ENCODE peak calls at places on chromosomes 7 and 10, in four cellular contexts. One of them, this sample, is unnamed.

GRCh38 chr10:11163990-11164805 is 146.5 kb downstream of the CELF2 start:
- DNase-seq in K562: no peak
- DNase-seq in HepG2: no peak
- DNase-seq in GM12878: no peak
- DNase-seq in this sample: peak

GRCh38 chr7:6424702-6425072 is 23.1 kb downstream of the DAGLB start:
- DNase-seq in GM12878: no peak
- DNase-seq in HepG2: no peak
- DNase-seq in K562: no peak
- DNase-seq in this sample: no peak

GRCh38 chr10:1241973-1242935 is 186.1 kb downstream of the WDR37 start:
- DNase-seq in K562: no peak
- DNase-seq in GM12878: no peak
- DNase-seq in HepG2: no peak
- DNase-seq in this sample: no peak

GRCh38 chr7:47371733-47372368 is 210.1 kb downstream of the TNS3 start:
- DNase-seq in HepG2: no peak
- DNase-seq in K562: peak
- DNase-seq in GM12878: no peak
- DNase-seq in this sample: no peak

GRCh38 chr7:47300472-47301021 is 281.4 kb downstream of the TNS3 start:
- DNase-seq in K562: no peak
- DNase-seq in GM12878: no peak
- DNase-seq in HepG2: no peak
- DNase-seq in this sample: no peak

GRCh38 chr10:49605177-49605938 is 4.8 kb upstream of the SLC18A3 start:
- DNase-seq in K562: no peak
- DNase-seq in HepG2: no peak
- DNase-seq in GM12878: no peak
- DNase-seq in this sample: no peak

GRCh38 chr7:15439853-15440252 is 122.0 kb downstream of the AGMO start:
- DNase-seq in K562: no peak
- DNase-seq in HepG2: no peak
- DNase-seq in GM12878: no peak
- DNase-seq in this sample: no peak

GRCh38 chr10:62380002-62380401 is 5.8 kb downstream of the ZNF365 start:
- DNase-seq in HepG2: peak
- DNase-seq in GM12878: no peak
- DNase-seq in K562: no peak
- DNase-seq in this sample: no peak

GRCh38 chr7:39908973-39909372 is 41.1 kb upstream of the CDK13 start:
- DNase-seq in HepG2: no peak
- DNase-seq in GM12878: no peak
- DNase-seq in K562: no peak
- DNase-seq in this sample: no peak

GRCh38 chr10:26807532-26807931 is 53.2 kb downstream of the ABI1 start:
- DNase-seq in K562: no peak
- DNase-seq in HepG2: no peak
- DNase-seq in GM12878: no peak
- DNase-seq in this sample: no peak

GRCh38 chr10:125296598-125296997 is 136.2 kb upstream of the CTBP2 start:
- DNase-seq in K562: no peak
- DNase-seq in GM12878: no peak
- DNase-seq in HepG2: no peak
- DNase-seq in this sample: no peak

GRCh38 chr7:131826960-131827359 is 270.5 kb upstream of the PODXL start:
- DNase-seq in HepG2: no peak
- DNase-seq in GM12878: no peak
- DNase-seq in K562: no peak
- DNase-seq in this sample: no peak

GRCh38 chr7:127717502-127718125 is 65.6 kb downstream of the SND1 start:
- DNase-seq in GM12878: no peak
- DNase-seq in HepG2: no peak
- DNase-seq in K562: no peak
- DNase-seq in this sample: no peak

GRCh38 chr7:100418930-100419659 is 9.4 kb downstream of the ZCWPW1 start:
- DNase-seq in HepG2: no peak
- DNase-seq in GM12878: no peak
- DNase-seq in K562: no peak
- DNase-seq in this sample: no peak

GRCh38 chr7:81501220-81501619 is 268.6 kb downstream of the HGF start:
- DNase-seq in HepG2: no peak
- DNase-seq in K562: no peak
- DNase-seq in GM12878: no peak
- DNase-seq in this sample: no peak

GRCh38 chr10:89523274-89523673 is 12.1 kb downstream of the SLC16A12 start:
- DNase-seq in GM12878: no peak
- DNase-seq in HepG2: no peak
- DNase-seq in K562: no peak
- DNase-seq in this sample: no peak

GRCh38 chr10:11573497-11573896 is 38.0 kb downstream of the USP6NL start:
- DNase-seq in HepG2: no peak
- DNase-seq in K562: no peak
- DNase-seq in GM12878: peak
- DNase-seq in this sample: no peak

GRCh38 chr7:80721880-80722595 is 83.6 kb downstream of the CD36 start:
- DNase-seq in K562: no peak
- DNase-seq in GM12878: no peak
- DNase-seq in HepG2: no peak
- DNase-seq in this sample: no peak

DNA sequence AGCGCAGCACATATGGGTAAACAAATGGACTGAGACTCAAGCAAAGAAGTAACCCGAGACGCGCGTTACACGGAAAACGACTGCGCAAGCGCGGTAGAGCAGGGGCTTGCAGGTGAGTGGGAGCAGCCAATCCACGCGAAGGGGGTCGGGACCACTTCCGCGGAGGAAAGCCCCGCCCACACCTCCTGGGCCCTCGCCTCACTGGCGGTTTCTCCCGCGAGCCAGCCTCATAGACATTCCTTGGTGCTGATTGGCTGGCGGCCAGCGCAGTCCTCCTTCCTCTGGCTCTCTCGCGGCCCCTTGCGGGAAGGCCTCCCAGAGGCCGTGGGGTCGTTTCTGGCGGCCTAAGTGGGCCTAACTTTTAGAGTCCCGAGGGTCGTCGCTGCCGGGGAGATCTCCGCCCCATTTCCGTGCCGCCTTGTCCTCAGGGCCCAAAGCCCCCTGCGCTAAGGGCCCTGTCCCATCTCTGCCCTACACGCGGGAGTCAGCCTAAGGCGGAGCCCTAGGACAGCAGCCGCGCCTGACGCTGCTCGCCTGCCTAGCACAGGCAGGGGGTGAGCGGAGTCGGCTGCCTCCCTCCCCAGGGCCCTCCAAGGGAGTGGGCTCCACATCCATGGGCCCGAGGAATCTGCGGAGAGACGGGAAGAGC is 9.1 kb upstream of the FXYD4 start:
- DNase-seq in GM12878: peak
- DNase-seq in HepG2: no peak
- DNase-seq in K562: no peak
- DNase-seq in this sample: peak
- TF ChIP-seq SP1 in GM12878: peak
- TF ChIP-seq SP1 in HepG2: no peak
- TF ChIP-seq SP1 in K562: no peak
- TF ChIP-seq SP1 in this sample: no peak

GRCh38 chr10:75431180-75432111 is at the start of gene LRMDA:
- DNase-seq in K562: no peak
- DNase-seq in HepG2: peak
- DNase-seq in GM12878: no peak
- DNase-seq in this sample: peak
- TF ChIP-seq HDAC2 in K562: no peak
- TF ChIP-seq HDAC2 in HepG2: peak
- TF ChIP-seq HDAC2 in GM12878: no peak
- TF ChIP-seq HDAC2 in this sample: no peak

GRCh38 chr7:2373124-2373556 is 18.5 kb downstream of the EIF3B start:
- DNase-seq in GM12878: no peak
- DNase-seq in K562: no peak
- DNase-seq in HepG2: no peak
- DNase-seq in this sample: no peak

GRCh38 chr7:2374401-2374800 is 19.8 kb downstream of the EIF3B start:
- DNase-seq in HepG2: no peak
- DNase-seq in K562: no peak
- DNase-seq in GM12878: no peak
- DNase-seq in this sample: no peak

GRCh38 chr7:2376351-2377154 is 21.9 kb downstream of the EIF3B start:
- DNase-seq in HepG2: no peak
- DNase-seq in GM12878: no peak
- DNase-seq in K562: no peak
- DNase-seq in this sample: no peak

GRCh38 chr7:2373646-2374045 is 19.0 kb downstream of the EIF3B start:
- DNase-seq in HepG2: no peak
- DNase-seq in K562: no peak
- DNase-seq in GM12878: no peak
- DNase-seq in this sample: no peak

DNA sequence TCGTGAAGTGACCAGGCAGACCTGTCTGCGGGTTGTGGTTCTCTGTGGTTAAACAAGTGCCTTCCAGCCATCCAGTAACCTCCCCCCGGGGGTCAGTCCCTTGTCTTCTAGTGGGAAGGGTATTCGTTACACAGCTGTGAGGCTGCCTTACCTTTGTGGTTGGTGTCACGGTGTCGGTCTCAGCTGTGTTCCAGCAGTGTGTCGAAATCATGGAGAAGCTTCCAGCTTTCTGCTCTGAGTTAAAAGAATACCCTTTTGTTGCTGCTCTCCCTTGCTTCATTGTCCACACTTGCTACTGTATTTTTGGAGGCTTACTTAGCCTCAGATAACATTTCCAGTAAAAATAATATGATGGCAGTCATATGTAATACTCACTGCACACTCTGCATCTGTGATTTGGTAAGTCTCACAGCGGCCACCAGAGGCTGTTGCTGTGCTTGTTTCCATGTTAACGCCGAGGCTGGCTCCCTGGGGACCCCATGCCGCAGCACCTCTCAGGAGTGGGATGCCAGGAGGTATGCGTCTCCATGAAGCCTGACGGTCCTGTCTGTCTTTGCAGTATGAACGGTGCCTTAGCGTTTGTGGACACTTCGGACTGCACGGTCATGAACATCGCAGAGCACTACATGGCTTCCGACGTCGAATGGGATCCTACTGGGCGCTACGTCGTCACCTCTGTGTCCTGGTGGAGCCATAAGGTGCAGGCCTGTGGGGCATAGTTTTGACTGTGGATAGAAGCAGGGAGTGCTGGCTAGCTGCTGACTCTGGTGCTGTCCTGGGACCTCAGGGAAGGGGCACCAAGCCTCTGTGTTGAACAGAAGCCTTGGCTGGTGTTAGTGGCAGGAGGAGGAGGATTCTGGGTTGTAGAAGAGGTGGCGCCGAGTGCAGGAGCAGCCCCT is 20.5 kb downstream of the EIF3B start:
- DNase-seq in GM12878: no peak
- DNase-seq in HepG2: no peak
- DNase-seq in K562: no peak
- DNase-seq in this sample: no peak
- TF ChIP-seq CTCF in GM12878: no peak
- TF ChIP-seq CTCF in HepG2: no peak
- TF ChIP-seq CTCF in K562: no peak
- TF ChIP-seq CTCF in this sample: no peak

GRCh38 chr7:20596653-20597052 is 18.8 kb upstream of the ABCB5 start:
- DNase-seq in GM12878: no peak
- DNase-seq in K562: no peak
- DNase-seq in HepG2: no peak
- DNase-seq in this sample: no peak
- TF ChIP-seq SP1 in GM12878: no peak
- TF ChIP-seq SP1 in K562: no peak
- TF ChIP-seq SP1 in HepG2: no peak
- TF ChIP-seq SP1 in this sample: no peak

GRCh38 chr10:127926455-127926854 is 19.6 kb downstream of the PTPRE start:
- DNase-seq in K562: no peak
- DNase-seq in HepG2: no peak
- DNase-seq in GM12878: no peak
- DNase-seq in this sample: no peak
- TF ChIP-seq HDAC2 in K562: no peak
- TF ChIP-seq HDAC2 in HepG2: no peak
- TF ChIP-seq HDAC2 in GM12878: no peak
- TF ChIP-seq HDAC2 in this sample: no peak

GRCh38 chr7:138608292-138608691 is 92.9 kb downstream of the SVOPL start:
- DNase-seq in K562: no peak
- DNase-seq in HepG2: no peak
- DNase-seq in GM12878: peak
- DNase-seq in this sample: no peak

GRCh38 chr7:138606251-138606650 is 94.9 kb downstream of the SVOPL start:
- DNase-seq in HepG2: no peak
- DNase-seq in GM12878: no peak
- DNase-seq in K562: no peak
- DNase-seq in this sample: no peak

GRCh38 chr7:138613630-138614029 is 87.5 kb downstream of the SVOPL start:
- DNase-seq in K562: no peak
- DNase-seq in HepG2: peak
- DNase-seq in GM12878: no peak
- DNase-seq in this sample: no peak

GRCh38 chr7:138607216-138608126 is 93.7 kb downstream of the SVOPL start:
- DNase-seq in HepG2: no peak
- DNase-seq in GM12878: no peak
- DNase-seq in K562: no peak
- DNase-seq in this sample: no peak

DNA sequence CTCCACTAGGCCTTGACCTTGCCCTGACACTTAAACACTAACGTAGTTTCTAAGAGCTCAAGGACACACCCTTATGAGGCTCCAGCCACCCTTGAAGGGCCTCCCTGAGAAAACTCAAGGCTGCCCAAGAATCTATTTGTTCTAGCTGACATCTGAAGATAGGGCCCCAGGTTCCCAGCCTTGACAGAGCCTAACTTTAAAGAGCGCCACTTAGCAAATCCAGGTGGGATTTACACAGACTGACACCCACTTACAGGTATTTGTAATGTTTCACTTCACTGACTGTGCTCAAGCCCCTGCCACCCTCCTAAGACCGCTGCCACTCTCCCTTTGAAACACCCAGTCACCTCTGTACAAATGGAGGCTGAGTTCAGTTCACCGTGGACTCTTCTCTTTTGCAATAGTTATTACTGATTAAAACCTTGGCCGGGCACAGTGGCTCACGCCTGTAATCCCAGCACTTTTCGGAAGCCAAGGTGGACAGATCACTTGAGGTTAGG is 90.4 kb downstream of the SVOPL start:
- DNase-seq in HepG2: peak
- DNase-seq in K562: no peak
- DNase-seq in GM12878: no peak
- DNase-seq in this sample: no peak
- TF ChIP-seq CTCF in HepG2: no peak
- TF ChIP-seq CTCF in K562: no peak
- TF ChIP-seq CTCF in GM12878: no peak
- TF ChIP-seq CTCF in this sample: no peak

GRCh38 chr7:45978010-45978681 is 57.1 kb upstream of the IGFBP3 start:
- DNase-seq in HepG2: peak
- DNase-seq in K562: no peak
- DNase-seq in GM12878: peak
- DNase-seq in this sample: no peak
- TF ChIP-seq SP1 in HepG2: no peak
- TF ChIP-seq SP1 in K562: no peak
- TF ChIP-seq SP1 in GM12878: no peak
- TF ChIP-seq SP1 in this sample: no peak

This sample was measured in H1.